ENCODE peak calls at places on chromosomes 3 and 15, in eight cellular contexts. Y is mucosa of descending colon, E is bronchial epithelial cell, B is endothelial cell, F is thoracic aorta, W is endodermal cell, Z is fibroblast of pulmonary artery, X is AG10803. L is an unnamed sample.

GRCh38 chr3:170714151-170714550 is 128.3 kb upstream of the SLC7A14 start:
- DNase-seq in Y (no peak), E (peak), B (no peak), F (no peak), W (no peak), Z (peak), X (peak), L (peak)

GRCh38 chr15:86591994-86592746 is 512.5 kb downstream of the AGBL1 start:
- DNase-seq in Y (peak), E (no peak), B (no peak), F (no peak), W (no peak), Z (no peak), X (no peak), L (no peak)

GRCh38 chr15:66894363-66894762 is 171.0 kb upstream of the SMAD3 start:
- DNase-seq in Y (no peak), E (no peak), B (no peak), F (no peak), W (peak), Z (no peak), X (no peak), L (no peak)

GRCh38 chr15:23420806-23421575 is 26.1 kb downstream of the GOLGA6L2 start:
- DNase-seq in Y (no peak), E (no peak), B (no peak), F (no peak), W (no peak), Z (peak), X (peak), L (peak)

GRCh38 chr3:149367021-149367840 is 10.2 kb downstream of the TM4SF1 start:
- DNase-seq in Y (no peak), E (peak), B (no peak), F (no peak), W (no peak), Z (peak), X (no peak), L (peak)

GRCh38 chr15:70486451-70487379 is 276.6 kb downstream of the UACA start:
- DNase-seq in Y (no peak), E (peak), B (no peak), F (no peak), W (no peak), Z (peak), X (peak), L (peak)

GRCh38 chr3:5729852-5730251 is 542.3 kb downstream of the EDEM1 start:
- DNase-seq in Y (no peak), E (no peak), B (no peak), F (no peak), W (peak), Z (no peak), X (no peak), L (no peak)

GRCh38 chr3:134357261-134357913 is 16.9 kb downstream of the AMOTL2 start:
- DNase-seq in Y (peak), E (no peak), B (no peak), F (no peak), W (peak), Z (no peak), X (peak), L (no peak)

GRCh38 chr3:47006145-47006651 is 26.7 kb downstream of the NBEAL2 start:
- DNase-seq in Y (no peak), E (no peak), B (no peak), F (no peak), W (no peak), Z (no peak), X (no peak), L (no peak)

GRCh38 chr15:43887901-43888300 is 61.1 kb downstream of the WDR76 start:
- DNase-seq in Y (no peak), E (no peak), B (no peak), F (no peak), W (no peak), Z (no peak), X (no peak), L (no peak)

GRCh38 chr3:175914785-175915184 is 1055.7 kb downstream of the NAALADL2 start:
- DNase-seq in Y (no peak), E (peak), B (no peak), F (no peak), W (no peak), Z (peak), X (no peak), L (peak)

GRCh38 chr3:195542261-195542660 is 864 bp downstream of the PPP1R2 start:
- DNase-seq in Y (no peak), E (no peak), B (no peak), F (no peak), W (no peak), Z (no peak), X (no peak), L (no peak)

GRCh38 chr3:100782359-100782758 is 73.1 kb downstream of the TFG start:
- DNase-seq in Y (no peak), E (no peak), B (no peak), F (no peak), W (no peak), Z (no peak), X (no peak), L (peak)

GRCh38 chr3:52730681-52731080 is 24.8 kb downstream of the SPCS1 start:
- DNase-seq in Y (no peak), E (no peak), B (no peak), F (no peak), W (no peak), Z (peak), X (no peak), L (no peak)

GRCh38 chr3:102162251-102162650 is 272.6 kb upstream of the ZPLD1 start:
- DNase-seq in Y (no peak), E (no peak), B (no peak), F (no peak), W (no peak), Z (no peak), X (no peak), L (no peak)

GRCh38 chr3:157755254-157755653 is 252.0 kb upstream of the VEPH1 start:
- DNase-seq in Y (no peak), E (no peak), B (no peak), F (no peak), W (peak), Z (peak), X (no peak), L (no peak)

GRCh38 chr3:90024986-90025385 is 917.6 kb downstream of the EPHA3 start:
- DNase-seq in Y (no peak), E (no peak), B (no peak), F (no peak), W (no peak), Z (no peak), X (no peak), L (no peak)

GRCh38 chr3:119219069-119219468 is 21.6 kb downstream of the B4GALT4 start:
- DNase-seq in Y (no peak), E (no peak), B (no peak), F (no peak), W (no peak), Z (peak), X (no peak), L (no peak)

GRCh38 chr15:70320077-70320830 is 222.5 kb upstream of the TLE3 start:
- DNase-seq in Y (no peak), E (no peak), B (no peak), F (no peak), W (no peak), Z (no peak), X (no peak), L (peak)

GRCh38 chr15:69300129-69300588 is 1.4 kb downstream of the PAQR5 start:
- DNase-seq in Y (no peak), E (no peak), B (no peak), F (no peak), W (peak), Z (no peak), X (no peak), L (no peak)

GRCh38 chr15:62394079-62394478 is 229.0 kb upstream of the C2CD4B start:
- DNase-seq in Y (no peak), E (no peak), B (no peak), F (no peak), W (no peak), Z (no peak), X (peak), L (peak)

GRCh38 chr3:4528802-4529201 is 35.7 kb downstream of the ITPR1 start:
- DNase-seq in Y (no peak), E (no peak), B (no peak), F (no peak), W (no peak), Z (peak), X (no peak), L (no peak)

GRCh38 chr15:48928877-48929538 is 34.7 kb downstream of the SHC4 start:
- DNase-seq in Y (no peak), E (no peak), B (no peak), F (no peak), W (no peak), Z (no peak), X (no peak), L (peak)

GRCh38 chr3:54341811-54342210 is 219.5 kb downstream of the CACNA2D3 start:
- DNase-seq in Y (no peak), E (no peak), B (no peak), F (no peak), W (no peak), Z (no peak), X (no peak), L (no peak)

GRCh38 chr3:54342676-54343075 is 220.3 kb downstream of the CACNA2D3 start:
- DNase-seq in Y (no peak), E (no peak), B (no peak), F (no peak), W (peak), Z (no peak), X (no peak), L (no peak)

GRCh38 chr3:54343495-54343894 is 221.1 kb downstream of the CACNA2D3 start:
- DNase-seq in Y (no peak), E (no peak), B (no peak), F (no peak), W (peak), Z (no peak), X (no peak), L (no peak)

GRCh38 chr3:54344601-54345216 is 222.4 kb downstream of the CACNA2D3 start:
- DNase-seq in Y (no peak), E (no peak), B (no peak), F (no peak), W (peak), Z (no peak), X (no peak), L (no peak)

DNA sequence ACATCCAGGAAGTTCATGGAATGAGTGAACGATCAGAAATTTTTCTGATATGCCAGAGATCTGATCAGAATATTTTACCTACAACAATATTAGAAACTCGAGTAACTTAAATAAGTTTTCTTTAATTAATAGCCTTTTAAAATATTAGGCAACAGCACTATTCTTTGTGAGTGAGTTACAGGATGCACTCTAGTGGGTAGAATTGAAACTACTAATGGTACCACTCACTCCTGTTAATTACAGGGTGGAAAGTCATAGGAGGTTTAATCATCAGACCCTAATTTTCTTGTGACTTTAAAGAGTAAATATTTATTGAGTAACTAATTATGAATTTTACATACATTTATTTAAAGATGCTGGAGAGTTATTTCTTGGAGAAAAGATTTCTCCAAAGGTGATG is 217.3 kb downstream of the CACNA2D3 start:
- DNase-seq in Y (no peak), E (no peak), B (no peak), F (no peak), W (no peak), Z (no peak), X (no peak), L (no peak)
- TF ChIP-seq CTCF in Y (no peak), E (no peak), B (no peak), F (no peak), W (peak), Z (peak), X (peak), L (no peak)

DNA sequence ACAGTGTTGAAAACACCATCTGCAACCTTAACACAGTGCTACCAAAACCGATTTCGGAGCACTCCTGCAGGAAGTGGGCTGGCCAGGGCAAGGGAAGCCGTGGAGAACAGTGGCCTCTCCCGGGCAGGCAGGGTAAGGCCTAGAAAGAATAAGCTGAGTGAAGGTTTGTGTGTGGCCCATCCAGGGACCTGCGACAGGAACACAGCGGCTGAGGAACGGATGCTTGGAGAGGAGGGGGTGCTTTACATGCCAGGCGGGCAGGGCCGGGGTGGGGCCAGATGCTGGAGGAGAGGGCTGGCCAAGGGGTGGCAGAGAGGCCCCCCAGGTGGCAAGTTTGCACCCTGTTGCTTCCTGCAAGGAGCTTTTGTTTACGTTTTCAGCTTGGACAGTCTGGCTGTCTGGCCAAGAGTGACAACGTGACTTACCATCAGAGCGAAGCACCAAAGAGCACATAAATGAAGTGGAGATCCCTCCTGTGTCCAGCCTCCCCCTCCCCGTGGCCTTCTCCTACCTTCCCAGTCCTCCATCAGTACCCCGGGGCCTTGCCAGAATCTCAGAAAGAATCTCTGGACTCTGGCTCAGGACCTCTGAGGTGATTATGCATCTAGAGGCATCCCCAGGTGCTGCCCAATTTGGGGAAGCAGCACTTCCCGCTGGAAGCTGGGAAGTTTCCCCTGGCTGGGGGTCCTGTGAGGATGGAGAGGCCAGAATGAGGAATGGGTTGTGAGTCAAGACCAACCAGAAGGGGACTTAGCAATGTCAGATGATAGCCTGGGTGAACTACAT is 156.4 kb downstream of the PGPEP1L start:
- DNase-seq in Y (peak), E (peak), B (peak), F (no peak), W (peak), Z (peak), X (peak), L (peak)
- TF ChIP-seq CTCF in Y (peak), E (peak), B (peak), F (peak), W (peak), Z (peak), X (peak), L (peak)

DNA sequence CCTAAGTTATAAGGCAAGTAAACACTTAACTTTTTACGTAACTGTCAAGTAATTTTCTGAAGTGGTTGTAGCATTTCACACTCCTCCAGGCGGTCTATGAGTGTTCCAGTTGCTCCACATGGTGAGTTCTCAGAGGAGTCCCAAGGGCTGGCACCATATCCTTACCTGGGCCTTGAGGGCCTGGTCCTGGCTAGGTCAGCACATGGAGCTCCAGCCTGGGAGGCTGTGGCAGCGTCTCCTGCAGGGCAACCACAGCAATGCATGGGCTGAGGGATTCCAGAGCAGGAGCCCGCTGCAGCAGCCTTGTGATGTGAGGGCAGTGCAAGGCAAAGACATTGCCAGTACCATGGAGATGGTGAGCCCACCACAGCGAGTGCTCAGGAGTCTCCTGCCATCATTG is 32.2 kb upstream of the LYZL4 start:
- DNase-seq in Y (no peak), E (no peak), B (no peak), F (no peak), W (peak), Z (no peak), X (no peak), L (no peak)
- TF ChIP-seq CTCF in Y (no peak), E (peak), B (peak), F (no peak), W (peak), Z (no peak), X (peak), L (peak)

GRCh38 chr3:147299656-147300055 is 106.7 kb downstream of the ZIC4 start:
- DNase-seq in Y (no peak), E (no peak), B (no peak), F (no peak), W (no peak), Z (peak), X (peak), L (peak)
- TF ChIP-seq CTCF in Y (no peak), E (no peak), B (no peak), F (no peak), W (no peak), Z (no peak), X (no peak), L (no peak)

DNA sequence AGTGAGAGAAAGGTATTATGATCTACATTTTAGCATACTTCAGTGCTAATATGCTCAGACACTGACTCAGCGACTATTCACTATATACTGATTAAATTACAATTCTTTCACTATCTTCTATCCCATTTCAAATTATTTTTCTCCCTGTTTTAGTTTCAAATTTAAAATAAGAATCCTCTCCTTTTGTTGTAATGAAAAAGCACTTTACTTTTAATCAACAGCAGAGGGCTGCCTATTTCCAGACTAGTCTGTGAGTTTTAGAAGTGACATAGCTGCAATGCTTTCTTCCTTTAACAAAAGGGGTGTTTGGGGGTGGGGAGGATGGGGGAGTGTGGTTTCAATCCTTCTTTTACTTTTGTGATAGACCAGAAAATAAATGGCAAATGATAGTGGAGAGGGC is 2.4 kb downstream of the NEDD4 start:
- DNase-seq in Y (no peak), E (no peak), B (no peak), F (no peak), W (no peak), Z (peak), X (no peak), L (no peak)
- TF ChIP-seq CTCF in Y (no peak), E (no peak), B (no peak), F (no peak), W (no peak), Z (no peak), X (no peak), L (no peak)

GRCh38 chr15:59636184-59636583 is 21.1 kb downstream of the GTF2A2 start:
- DNase-seq in Y (no peak), E (no peak), B (no peak), F (no peak), W (no peak), Z (no peak), X (no peak), L (no peak)

GRCh38 chr15:59632714-59633113 is 21.1 kb downstream of the GCNT3 start:
- DNase-seq in Y (no peak), E (no peak), B (peak), F (no peak), W (peak), Z (peak), X (no peak), L (peak)
- TF ChIP-seq CTCF in Y (no peak), E (peak), B (peak), F (no peak), W (peak), Z (peak), X (peak), L (peak)

GRCh38 chr3:13145131-13145825 is 72.0 kb upstream of the IQSEC1 start:
- DNase-seq in Y (no peak), E (no peak), B (no peak), F (no peak), W (peak), Z (no peak), X (no peak), L (no peak)
- TF ChIP-seq CTCF in Y (no peak), E (no peak), B (no peak), F (no peak), W (peak), Z (no peak), X (no peak), L (no peak)

DNA sequence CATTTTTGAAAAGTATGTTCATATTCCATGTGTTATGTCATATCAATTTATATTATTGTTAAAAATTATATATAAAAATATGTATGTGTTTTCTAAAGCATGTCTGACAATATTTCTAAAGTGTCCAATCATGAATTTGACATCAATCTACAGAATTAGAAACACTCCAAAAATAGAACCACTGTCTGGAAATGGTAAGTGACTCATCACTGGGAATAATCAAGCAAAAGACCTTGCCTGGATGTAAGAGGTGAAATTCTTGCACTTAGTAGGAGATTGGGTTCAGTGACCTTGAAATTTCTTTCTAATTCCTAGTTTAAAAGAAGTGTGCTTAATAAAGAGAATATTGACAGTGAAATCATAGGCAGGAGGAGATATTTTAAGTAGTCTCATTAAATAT is 188.8 kb downstream of the ZNF385D start:
- DNase-seq in Y (no peak), E (peak), B (no peak), F (no peak), W (no peak), Z (peak), X (peak), L (peak)
- TF ChIP-seq CTCF in Y (no peak), E (no peak), B (no peak), F (no peak), W (no peak), Z (no peak), X (no peak), L (no peak)

DNA sequence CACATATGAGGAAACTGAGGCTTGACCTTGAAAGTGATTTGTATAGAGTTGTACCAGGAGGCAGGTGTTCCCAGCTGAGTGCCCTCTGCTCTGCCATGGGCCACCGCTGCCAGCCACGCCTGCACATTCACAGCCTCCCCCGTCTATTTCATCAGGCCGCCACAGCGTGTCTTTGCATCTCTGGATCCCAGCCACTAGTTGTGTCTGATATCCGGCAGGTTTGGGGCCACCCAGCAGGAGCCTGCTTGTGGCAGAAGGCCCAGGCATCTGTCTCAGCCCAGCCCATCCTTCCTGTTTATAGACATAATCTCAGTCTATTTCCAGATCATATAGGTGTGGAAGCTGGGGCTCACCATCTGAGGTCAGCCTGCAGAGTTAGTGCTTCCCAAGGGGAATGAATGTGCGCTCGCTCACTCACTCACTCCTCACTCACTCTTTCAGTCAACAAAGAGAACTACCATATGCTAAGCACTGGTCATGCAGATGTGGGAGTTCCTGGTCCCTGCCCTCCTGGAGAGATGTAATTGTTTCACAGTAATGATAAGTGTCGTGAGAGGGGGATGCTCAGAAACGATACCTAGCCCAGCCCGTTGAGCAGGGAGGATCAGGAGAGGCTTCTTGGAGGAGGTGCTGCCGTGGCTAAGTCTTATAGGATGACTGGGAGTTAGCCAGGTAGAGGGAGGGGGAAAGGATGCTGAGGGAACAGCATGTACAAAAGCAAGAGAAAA is 60.6 kb downstream of the FGD5 start:
- DNase-seq in Y (peak), E (no peak), B (no peak), F (no peak), W (peak), Z (peak), X (no peak), L (peak)
- TF ChIP-seq CTCF in Y (no peak), E (no peak), B (no peak), F (no peak), W (no peak), Z (no peak), X (no peak), L (no peak)

L was measured in fibroblast of mammary gland.